ENCODE peak calls at places on chromosomes 5 and 9, in six cellular contexts. G, E, T, M, Q and B are unnamed samples.

GRCh38 chr9:111965566-111966019 is 69.0 kb downstream of the UGCG start:
- DNase-seq in G (peak), E (no peak), T (no peak), M (peak), Q (no peak), B (peak)

GRCh38 chr5:79955496-79956172 is 35.4 kb downstream of the MTX3 start:
- DNase-seq in G (no peak), E (no peak), T (no peak), M (no peak), Q (no peak), B (no peak)

GRCh38 chr9:89519393-89519805 is 21.5 kb upstream of the SEMA4D start:
- DNase-seq in G (peak), E (no peak), T (no peak), M (no peak), Q (no peak), B (no peak)

GRCh38 chr5:35853652-35854051 is 3.0 kb upstream of the IL7R start:
- DNase-seq in G (no peak), E (no peak), T (no peak), M (no peak), Q (no peak), B (no peak)

GRCh38 chr9:123368481-123369153 is 12.6 kb downstream of the CRB2 start:
- DNase-seq in G (no peak), E (no peak), T (peak), M (no peak), Q (no peak), B (no peak)

GRCh38 chr5:96370981-96371380 is 62.1 kb downstream of the PCSK1 start:
- DNase-seq in G (no peak), E (no peak), T (no peak), M (no peak), Q (no peak), B (no peak)

GRCh38 chr9:95091971-95092320 is 225.6 kb downstream of the FANCC start:
- DNase-seq in G (no peak), E (no peak), T (no peak), M (no peak), Q (no peak), B (no peak)

GRCh38 chr5:28516657-28517175 is 1478.3 kb upstream of the CDH9 start:
- DNase-seq in G (no peak), E (no peak), T (no peak), M (no peak), Q (no peak), B (no peak)

GRCh38 chr5:143644751-143645150 is 167.2 kb upstream of the HMHB1 start:
- DNase-seq in G (no peak), E (no peak), T (no peak), M (no peak), Q (no peak), B (no peak)

GRCh38 chr5:142499591-142500384 is 175.0 kb upstream of the SPRY4 start:
- DNase-seq in G (peak), E (no peak), T (no peak), M (no peak), Q (no peak), B (no peak)

GRCh38 chr9:33468797-33469621 is 4.7 kb downstream of the NOL6 start:
- DNase-seq in G (no peak), E (peak), T (no peak), M (no peak), Q (no peak), B (no peak)

GRCh38 chr9:97880336-97880735 is 27.3 kb downstream of the FOXE1 start:
- DNase-seq in G (no peak), E (no peak), T (no peak), M (no peak), Q (no peak), B (no peak)

GRCh38 chr9:111890254-111890791 is 6.3 kb upstream of the UGCG start:
- DNase-seq in G (peak), E (no peak), T (no peak), M (no peak), Q (no peak), B (no peak)

GRCh38 chr5:41413067-41413466 is 97.3 kb downstream of the PLCXD3 start:
- DNase-seq in G (no peak), E (no peak), T (no peak), M (no peak), Q (no peak), B (no peak)

GRCh38 chr9:129632460-129632859 is 6.5 kb downstream of the NTMT1 start:
- DNase-seq in G (no peak), E (no peak), T (no peak), M (no peak), Q (no peak), B (no peak)

DNA sequence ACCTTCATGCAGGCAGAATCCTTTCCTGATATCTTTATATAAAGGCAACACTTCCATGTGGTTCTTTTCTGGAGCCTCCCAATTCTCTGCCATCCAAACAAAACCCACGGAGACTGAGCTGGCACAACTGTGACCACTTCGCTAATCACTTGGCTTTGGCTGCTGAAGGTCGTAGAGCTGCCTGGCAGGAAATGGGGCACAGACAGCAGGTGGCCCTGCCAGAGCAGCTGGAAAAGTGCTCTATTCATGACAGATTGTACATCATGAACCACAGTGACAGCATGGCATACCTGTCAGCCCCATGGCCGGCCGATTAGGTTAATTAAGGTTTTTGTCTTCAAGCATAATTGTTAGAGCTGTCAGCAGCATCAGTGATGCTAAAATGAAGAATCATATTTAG is 141.9 kb upstream of the ANKRD55 start:
- DNase-seq in G (no peak), E (no peak), T (no peak), M (no peak), Q (no peak), B (no peak)
- TF ChIP-seq EP300 in G (no peak), E (no peak), T (no peak), M (no peak), Q (no peak), B (no peak)

GRCh38 chr9:87556821-87557220 is 59.2 kb downstream of the DAPK1 start:
- DNase-seq in G (no peak), E (no peak), T (no peak), M (no peak), Q (no peak), B (no peak)

GRCh38 chr9:87554976-87555375 is 57.3 kb downstream of the DAPK1 start:
- DNase-seq in G (no peak), E (no peak), T (no peak), M (no peak), Q (no peak), B (no peak)

GRCh38 chr9:87556039-87556438 is 58.4 kb downstream of the DAPK1 start:
- DNase-seq in G (no peak), E (no peak), T (no peak), M (no peak), Q (no peak), B (no peak)

GRCh38 chr9:87558606-87559005 is 60.9 kb downstream of the DAPK1 start:
- DNase-seq in G (no peak), E (no peak), T (no peak), M (no peak), Q (no peak), B (no peak)

GRCh38 chr9:87557996-87558395 is 60.3 kb downstream of the DAPK1 start:
- DNase-seq in G (no peak), E (no peak), T (peak), M (peak), Q (no peak), B (no peak)
- TF ChIP-seq MAX in G (no peak), E (no peak), T (no peak), M (no peak), Q (no peak), B (no peak)

GRCh38 chr5:159894149-159894720 is 22.0 kb upstream of the ADRA1B start:
- DNase-seq in G (no peak), E (no peak), T (no peak), M (no peak), Q (no peak), B (no peak)
- TF ChIP-seq RFX5 in G (no peak), E (no peak), T (no peak), M (no peak), Q (no peak), B (no peak)

DNA sequence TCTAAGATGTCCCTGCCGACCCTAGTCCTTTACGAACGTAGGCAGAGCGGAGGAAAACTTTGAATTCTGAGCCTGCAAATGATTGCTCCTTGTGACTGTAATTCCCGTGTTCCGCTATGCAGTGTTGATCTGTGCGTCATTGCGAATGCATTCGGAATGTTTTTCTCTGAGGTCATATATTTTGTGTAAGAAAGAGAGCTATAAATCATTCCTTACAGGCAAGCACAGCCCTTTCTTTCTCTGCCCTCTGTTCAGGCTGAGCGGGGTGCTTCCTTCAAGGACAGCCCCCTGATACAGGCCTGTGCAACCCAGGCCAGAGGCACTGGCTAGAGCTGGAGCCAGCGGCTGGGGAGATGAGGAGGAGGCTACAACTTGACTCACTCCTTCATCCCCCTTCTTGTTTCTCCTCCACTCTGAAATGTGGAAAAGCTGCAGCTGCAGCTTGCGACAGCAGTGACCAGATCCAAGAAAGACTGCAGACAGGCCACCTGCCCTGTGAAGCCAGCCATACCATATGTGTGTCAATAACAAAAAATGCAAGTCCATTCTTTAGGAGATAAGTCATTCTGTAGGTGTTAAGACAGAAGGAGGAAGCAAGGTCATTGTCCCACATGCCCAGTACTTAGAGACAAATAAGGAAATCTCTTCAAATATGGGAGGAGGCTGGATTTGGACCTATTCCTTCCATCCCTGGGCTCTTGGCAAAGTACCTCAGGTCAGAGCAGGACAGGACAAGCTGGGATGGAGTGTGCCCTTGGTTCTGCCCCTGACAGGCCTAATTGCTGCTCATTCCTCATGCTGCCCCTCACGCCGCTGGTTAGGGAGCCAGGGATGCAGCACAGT is 345.7 kb upstream of the WWC1 start:
- DNase-seq in G (no peak), E (no peak), T (no peak), M (no peak), Q (no peak), B (no peak)
- TF ChIP-seq EP300 in G (no peak), E (no peak), T (no peak), M (no peak), Q (no peak), B (no peak)

DNA sequence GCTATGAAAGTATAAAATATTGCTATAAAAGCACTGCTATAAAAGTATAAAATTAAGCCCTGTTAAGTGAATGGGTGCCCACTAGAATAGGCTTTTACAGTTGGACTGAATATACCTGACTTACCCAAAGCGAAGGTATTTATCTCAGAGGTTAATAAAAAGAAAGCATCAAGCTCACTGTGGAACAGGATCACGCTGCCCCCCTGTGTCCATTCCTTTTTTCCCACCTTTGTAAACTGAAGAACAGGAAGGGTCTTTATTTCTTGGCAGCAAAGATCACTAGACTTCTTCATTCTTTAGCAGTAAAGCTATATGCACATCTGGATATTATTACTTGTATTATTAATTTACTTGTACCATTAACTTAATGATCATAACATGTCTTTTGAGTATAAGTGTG is 22.1 kb upstream of the PLPP6 start:
- DNase-seq in G (peak), E (peak), T (peak), M (no peak), Q (no peak), B (peak)
- TF ChIP-seq MAX in G (no peak), E (no peak), T (no peak), M (no peak), Q (no peak), B (no peak)

GRCh38 chr9:134407123-134407779 is 81.0 kb downstream of the RXRA start:
- DNase-seq in G (no peak), E (peak), T (peak), M (peak), Q (no peak), B (peak)
- TF ChIP-seq RFX5 in G (no peak), E (no peak), T (no peak), M (peak), Q (no peak), B (no peak)

GRCh38 chr5:177311723-177312648 is at the start of gene MXD3:
- DNase-seq in G (peak), E (peak), T (peak), M (peak), Q (peak), B (peak)
- TF ChIP-seq EP300 in G (no peak), E (no peak), T (no peak), M (no peak), Q (no peak), B (no peak)